ENCODE peak calls at places on chromosome 11, in seven cellular contexts. One of them, this sample, is unnamed.

GRCh38 chr11:843818-844692 is 1.4 kb downstream of the TSPAN4 start:
- DNase-seq in hepatic stellate cell: peak; percentile 97
- DNase-seq in activated CD8-positive, alpha-beta memory T cell treated with anti-CD3 and anti-CD28 coated beads, Interleukin-2, amount 50 U/mL, for 48 hours: peak; percentile 64
- DNase-seq in astrocyte of the spinal cord: peak; percentile 94
- DNase-seq in activated CD4-positive, CD25-positive, alpha-beta regulatory T cell treated with anti-CD3 and anti-CD28 coated beads, Interleukin-2, amount 50 U/mL, for 72 hours: no peak
- DNase-seq in NCI-H2081: no peak
- DNase-seq in RWPE1: peak; percentile 86
- DNase-seq in this sample: no peak

GRCh38 chr11:57458410-57459111 is 1.8 kb upstream of the RTN4RL2 start:
- DNase-seq in RWPE1: no peak
- DNase-seq in activated CD8-positive, alpha-beta memory T cell treated with anti-CD3 and anti-CD28 coated beads, Interleukin-2, amount 50 U/mL, for 48 hours: peak; percentile 85
- DNase-seq in astrocyte of the spinal cord: no peak
- DNase-seq in activated CD4-positive, CD25-positive, alpha-beta regulatory T cell treated with anti-CD3 and anti-CD28 coated beads, Interleukin-2, amount 50 U/mL, for 72 hours: peak; percentile 63
- DNase-seq in hepatic stellate cell: peak; percentile 69
- DNase-seq in NCI-H2081: peak; percentile 29
- DNase-seq in this sample: no peak

GRCh38 chr11:100785148-100785983 is 98.3 kb downstream of the ARHGAP42 start:
- DNase-seq in NCI-H2081: no peak
- DNase-seq in activated CD8-positive, alpha-beta memory T cell treated with anti-CD3 and anti-CD28 coated beads, Interleukin-2, amount 50 U/mL, for 48 hours: no peak
- DNase-seq in RWPE1: no peak
- DNase-seq in astrocyte of the spinal cord: no peak
- DNase-seq in hepatic stellate cell: no peak
- DNase-seq in activated CD4-positive, CD25-positive, alpha-beta regulatory T cell treated with anti-CD3 and anti-CD28 coated beads, Interleukin-2, amount 50 U/mL, for 72 hours: no peak
- DNase-seq in this sample: no peak

GRCh38 chr11:133732109-133732508 is 113.2 kb downstream of the SPATA19 start:
- DNase-seq in activated CD4-positive, CD25-positive, alpha-beta regulatory T cell treated with anti-CD3 and anti-CD28 coated beads, Interleukin-2, amount 50 U/mL, for 72 hours: no peak
- DNase-seq in astrocyte of the spinal cord: no peak
- DNase-seq in NCI-H2081: no peak
- DNase-seq in RWPE1: no peak
- DNase-seq in activated CD8-positive, alpha-beta memory T cell treated with anti-CD3 and anti-CD28 coated beads, Interleukin-2, amount 50 U/mL, for 48 hours: no peak
- DNase-seq in hepatic stellate cell: no peak
- DNase-seq in this sample: no peak

GRCh38 chr11:105861225-105861624 is 160.8 kb downstream of the MSANTD4 start:
- DNase-seq in astrocyte of the spinal cord: no peak
- DNase-seq in activated CD8-positive, alpha-beta memory T cell treated with anti-CD3 and anti-CD28 coated beads, Interleukin-2, amount 50 U/mL, for 48 hours: no peak
- DNase-seq in activated CD4-positive, CD25-positive, alpha-beta regulatory T cell treated with anti-CD3 and anti-CD28 coated beads, Interleukin-2, amount 50 U/mL, for 72 hours: no peak
- DNase-seq in RWPE1: no peak
- DNase-seq in NCI-H2081: peak; percentile 12
- DNase-seq in hepatic stellate cell: no peak
- DNase-seq in this sample: no peak

GRCh38 chr11:45280449-45280848 is 5.7 kb downstream of the SYT13 start:
- DNase-seq in activated CD8-positive, alpha-beta memory T cell treated with anti-CD3 and anti-CD28 coated beads, Interleukin-2, amount 50 U/mL, for 48 hours: no peak
- DNase-seq in RWPE1: no peak
- DNase-seq in astrocyte of the spinal cord: peak; percentile 20
- DNase-seq in hepatic stellate cell: no peak
- DNase-seq in activated CD4-positive, CD25-positive, alpha-beta regulatory T cell treated with anti-CD3 and anti-CD28 coated beads, Interleukin-2, amount 50 U/mL, for 72 hours: no peak
- DNase-seq in NCI-H2081: peak; percentile 76
- DNase-seq in this sample: no peak

GRCh38 chr11:6297831-6298230 is 22.5 kb downstream of the CAVIN3 start:
- DNase-seq in astrocyte of the spinal cord: no peak
- DNase-seq in activated CD4-positive, CD25-positive, alpha-beta regulatory T cell treated with anti-CD3 and anti-CD28 coated beads, Interleukin-2, amount 50 U/mL, for 72 hours: no peak
- DNase-seq in hepatic stellate cell: no peak
- DNase-seq in RWPE1: peak; percentile 41
- DNase-seq in NCI-H2081: no peak
- DNase-seq in activated CD8-positive, alpha-beta memory T cell treated with anti-CD3 and anti-CD28 coated beads, Interleukin-2, amount 50 U/mL, for 48 hours: no peak
- DNase-seq in this sample: no peak

GRCh38 chr11:133978816-133979215 is 22.0 kb upstream of the IGSF9B start:
- DNase-seq in astrocyte of the spinal cord: no peak
- DNase-seq in activated CD8-positive, alpha-beta memory T cell treated with anti-CD3 and anti-CD28 coated beads, Interleukin-2, amount 50 U/mL, for 48 hours: no peak
- DNase-seq in activated CD4-positive, CD25-positive, alpha-beta regulatory T cell treated with anti-CD3 and anti-CD28 coated beads, Interleukin-2, amount 50 U/mL, for 72 hours: no peak
- DNase-seq in NCI-H2081: no peak
- DNase-seq in RWPE1: no peak
- DNase-seq in hepatic stellate cell: no peak
- DNase-seq in this sample: no peak

GRCh38 chr11:12674571-12674935 is 332 bp downstream of the TEAD1 start:
- DNase-seq in astrocyte of the spinal cord: no peak
- DNase-seq in NCI-H2081: peak; percentile 36
- DNase-seq in RWPE1: no peak
- DNase-seq in activated CD4-positive, CD25-positive, alpha-beta regulatory T cell treated with anti-CD3 and anti-CD28 coated beads, Interleukin-2, amount 50 U/mL, for 72 hours: no peak
- DNase-seq in hepatic stellate cell: peak; percentile 43
- DNase-seq in activated CD8-positive, alpha-beta memory T cell treated with anti-CD3 and anti-CD28 coated beads, Interleukin-2, amount 50 U/mL, for 48 hours: no peak
- DNase-seq in this sample: no peak

GRCh38 chr11:32231909-32232493 is 141.1 kb downstream of the RCN1 start:
- DNase-seq in activated CD4-positive, CD25-positive, alpha-beta regulatory T cell treated with anti-CD3 and anti-CD28 coated beads, Interleukin-2, amount 50 U/mL, for 72 hours: no peak
- DNase-seq in RWPE1: peak; percentile 36
- DNase-seq in activated CD8-positive, alpha-beta memory T cell treated with anti-CD3 and anti-CD28 coated beads, Interleukin-2, amount 50 U/mL, for 48 hours: no peak
- DNase-seq in astrocyte of the spinal cord: peak; percentile 16
- DNase-seq in hepatic stellate cell: peak; percentile 21
- DNase-seq in NCI-H2081: peak; percentile 35
- DNase-seq in this sample: no peak

GRCh38 chr11:69667619-69668604 is 7.2 kb downstream of the LTO1 start:
- DNase-seq in RWPE1: no peak
- DNase-seq in hepatic stellate cell: no peak
- DNase-seq in astrocyte of the spinal cord: no peak
- DNase-seq in activated CD4-positive, CD25-positive, alpha-beta regulatory T cell treated with anti-CD3 and anti-CD28 coated beads, Interleukin-2, amount 50 U/mL, for 72 hours: no peak
- DNase-seq in activated CD8-positive, alpha-beta memory T cell treated with anti-CD3 and anti-CD28 coated beads, Interleukin-2, amount 50 U/mL, for 48 hours: no peak
- DNase-seq in NCI-H2081: peak; percentile 50
- DNase-seq in this sample: no peak

GRCh38 chr11:114197799-114198500 is 98.2 kb upstream of the NNMT start:
- DNase-seq in activated CD8-positive, alpha-beta memory T cell treated with anti-CD3 and anti-CD28 coated beads, Interleukin-2, amount 50 U/mL, for 48 hours: no peak
- DNase-seq in hepatic stellate cell: no peak
- DNase-seq in NCI-H2081: no peak
- DNase-seq in RWPE1: peak; percentile 68
- DNase-seq in astrocyte of the spinal cord: peak; percentile 99
- DNase-seq in activated CD4-positive, CD25-positive, alpha-beta regulatory T cell treated with anti-CD3 and anti-CD28 coated beads, Interleukin-2, amount 50 U/mL, for 72 hours: no peak
- DNase-seq in this sample: no peak

This sample was measured in activated T-helper 1 cell treated with Interleukin-2 at 50 U/mL for 16 hours.